ENCODE peak calls at places on chromosomes 7 and 10, in seven cellular contexts. G, U, L, K, N, T and H are unnamed samples.

GRCh38 chr7:17236161-17236560 is 62.3 kb upstream of the AHR start:
- DNase-seq in U (no peak), N (no peak), G (no peak), T (no peak), K (no peak), L (no peak), H (no peak)

GRCh38 chr7:76294344-76295024 is 8.0 kb upstream of the HSPB1 start:
- DNase-seq in L (peak; percentile 94), G (peak; percentile 97), T (peak; percentile 95), U (no peak), K (peak; percentile 98), N (peak; percentile 92), H (no peak)

GRCh38 chr10:96767611-96768010 is 47.3 kb upstream of the PIK3AP1 start:
- DNase-seq in T (no peak), L (no peak), K (no peak), U (no peak), G (no peak), N (no peak), H (no peak)

GRCh38 chr7:155877167-155877566 is 64.9 kb upstream of the SHH start:
- DNase-seq in G (no peak), T (no peak), N (no peak), L (no peak), K (no peak), U (no peak), H (no peak)

GRCh38 chr10:48523820-48524758 is 80.8 kb downstream of the ARHGAP22 start:
- DNase-seq in T (no peak), N (peak; percentile 75), K (no peak), L (peak; percentile 89), U (no peak), G (no peak), H (peak; percentile 57)

GRCh38 chr10:84008878-84009277 is 130.4 kb upstream of the GHITM start:
- DNase-seq in L (peak; percentile 22), G (no peak), T (no peak), U (no peak), K (no peak), N (peak; percentile 73), H (no peak)

GRCh38 chr10:89278034-89278535 is 23.8 kb upstream of the IFIT2 start:
- DNase-seq in K (peak; percentile 84), L (no peak), T (peak; percentile 36), N (no peak), G (peak; percentile 82), U (no peak), H (peak; percentile 33)

GRCh38 chr7:12794722-12795302 is 107.4 kb downstream of the ARL4A start:
- DNase-seq in T (no peak), N (no peak), G (no peak), K (no peak), U (no peak), L (no peak), H (no peak)

GRCh38 chr10:110268442-110268841 is 36.3 kb downstream of the SMNDC1 start:
- DNase-seq in U (no peak), T (no peak), G (peak; percentile 50), L (no peak), K (peak; percentile 28), N (no peak), H (no peak)

GRCh38 chr10:129501652-129502436 is 34.8 kb downstream of the MGMT start:
- DNase-seq in K (no peak), T (no peak), L (no peak), N (no peak), U (no peak), G (no peak), H (no peak)

GRCh38 chr7:72249106-72249505 is 163.0 kb downstream of the CALN1 start:
- DNase-seq in T (no peak), U (no peak), G (no peak), L (no peak), K (no peak), N (no peak), H (no peak)

GRCh38 chr10:98154076-98154475 is 19.6 kb downstream of the R3HCC1L start:
- DNase-seq in G (no peak), L (no peak), U (no peak), N (no peak), T (no peak), K (no peak), H (no peak)

GRCh38 chr10:12566161-12567115 is 217.1 kb downstream of the CAMK1D start:
- DNase-seq in U (no peak), K (peak; percentile 18), G (peak; percentile 9), T (no peak), N (no peak), L (no peak), H (no peak)

GRCh38 chr10:5445006-5445405 is 32.6 kb downstream of the NET1 start:
- DNase-seq in N (no peak), G (no peak), T (no peak), U (no peak), L (no peak), K (no peak), H (no peak)
- H3K4me1 ChIP-seq in N (peaks cover 27% of the 10 kb centered on the region), G (peaks cover 3% of the 10 kb centered on the region), T (peaks cover 44% of the 10 kb centered on the region), U (peaks cover 25% of the 10 kb centered on the region), L (peaks cover 17% of the 10 kb centered on the region), K (peaks cover 24% of the 10 kb centered on the region), H (peaks cover 23% of the 10 kb centered on the region)

GRCh38 chr10:91208645-91209044 is 11.8 kb upstream of the PCGF5 start:
- DNase-seq in T (no peak), U (no peak), G (no peak), N (peak; percentile 25), L (no peak), K (no peak), H (no peak)
- H3K4me1 ChIP-seq in T (peaks cover 49% of the 10 kb centered on the region), U (peaks cover 41% of the 10 kb centered on the region), G (no peaks in the 10 kb centered on the region), N (peaks cover 27% of the 10 kb centered on the region), L (peaks cover 8% of the 10 kb centered on the region), K (peaks cover 9% of the 10 kb centered on the region), H (no peaks in the 10 kb centered on the region)

GRCh38 chr7:107951172-107951787 is 51.7 kb downstream of the LAMB1 start:
- DNase-seq in L (peak; percentile 52), N (no peak), U (no peak), T (no peak), G (no peak), K (no peak), H (no peak)

GRCh38 chr7:107951896-107952295 is 51.1 kb downstream of the LAMB1 start:
- DNase-seq in N (no peak), U (no peak), L (peak; percentile 43), T (no peak), G (no peak), K (no peak), H (no peak)

GRCh38 chr7:107953265-107953923 is 49.6 kb downstream of the LAMB1 start:
- DNase-seq in K (no peak), N (no peak), L (no peak), U (no peak), T (no peak), G (no peak), H (no peak)

GRCh38 chr7:107955394-107955793 is 47.6 kb downstream of the LAMB1 start:
- DNase-seq in L (no peak), U (no peak), N (no peak), G (no peak), T (no peak), K (no peak), H (no peak)

GRCh38 chr7:107953924-107954303 is 49.0 kb downstream of the LAMB1 start:
- DNase-seq in L (no peak), G (no peak), U (no peak), T (no peak), K (no peak), N (no peak), H (peak; percentile 72)
- H3K4me1 ChIP-seq in L (peaks cover 21% of the 10 kb centered on the region), G (peaks cover 4% of the 10 kb centered on the region), U (no peaks in the 10 kb centered on the region), T (peaks cover 52% of the 10 kb centered on the region), K (peaks cover 46% of the 10 kb centered on the region), N (peaks cover 24% of the 10 kb centered on the region), H (peaks cover 70% of the 10 kb centered on the region)

GRCh38 chr10:104332243-104333036 is 5.8 kb downstream of the ITPRIP start:
- DNase-seq in T (no peak), U (peak; percentile 23), L (no peak), G (no peak), K (no peak), N (no peak), H (no peak)
- H3K4me1 ChIP-seq in T (peaks cover 93% of the 10 kb centered on the region), U (peaks cover 90% of the 10 kb centered on the region), L (peaks cover 99% of the 10 kb centered on the region), G (peaks cover 51% of the 10 kb centered on the region), K (peaks cover 58% of the 10 kb centered on the region), N (peaks cover 97% of the 10 kb centered on the region), H (peaks cover 36% of the 10 kb centered on the region)

GRCh38 chr7:2248984-2249694 is 7.1 kb downstream of the NUDT1 start:
- DNase-seq in U (no peak), K (peak; percentile 67), N (peak; percentile 52), L (no peak), T (no peak), G (peak; percentile 64), H (no peak)

GRCh38 chr7:2244404-2244803 is 2.4 kb downstream of the NUDT1 start:
- DNase-seq in G (no peak), T (no peak), L (no peak), U (no peak), K (no peak), N (no peak), H (no peak)

GRCh38 chr7:2249744-2250323 is 7.8 kb downstream of the NUDT1 start:
- DNase-seq in T (no peak), K (no peak), G (no peak), L (no peak), N (no peak), U (no peak), H (no peak)

GRCh38 chr7:2245883-2246679 is 4.1 kb downstream of the NUDT1 start:
- DNase-seq in L (peak; percentile 37), K (peak; percentile 33), G (no peak), U (no peak), T (no peak), N (no peak), H (no peak)

DNA sequence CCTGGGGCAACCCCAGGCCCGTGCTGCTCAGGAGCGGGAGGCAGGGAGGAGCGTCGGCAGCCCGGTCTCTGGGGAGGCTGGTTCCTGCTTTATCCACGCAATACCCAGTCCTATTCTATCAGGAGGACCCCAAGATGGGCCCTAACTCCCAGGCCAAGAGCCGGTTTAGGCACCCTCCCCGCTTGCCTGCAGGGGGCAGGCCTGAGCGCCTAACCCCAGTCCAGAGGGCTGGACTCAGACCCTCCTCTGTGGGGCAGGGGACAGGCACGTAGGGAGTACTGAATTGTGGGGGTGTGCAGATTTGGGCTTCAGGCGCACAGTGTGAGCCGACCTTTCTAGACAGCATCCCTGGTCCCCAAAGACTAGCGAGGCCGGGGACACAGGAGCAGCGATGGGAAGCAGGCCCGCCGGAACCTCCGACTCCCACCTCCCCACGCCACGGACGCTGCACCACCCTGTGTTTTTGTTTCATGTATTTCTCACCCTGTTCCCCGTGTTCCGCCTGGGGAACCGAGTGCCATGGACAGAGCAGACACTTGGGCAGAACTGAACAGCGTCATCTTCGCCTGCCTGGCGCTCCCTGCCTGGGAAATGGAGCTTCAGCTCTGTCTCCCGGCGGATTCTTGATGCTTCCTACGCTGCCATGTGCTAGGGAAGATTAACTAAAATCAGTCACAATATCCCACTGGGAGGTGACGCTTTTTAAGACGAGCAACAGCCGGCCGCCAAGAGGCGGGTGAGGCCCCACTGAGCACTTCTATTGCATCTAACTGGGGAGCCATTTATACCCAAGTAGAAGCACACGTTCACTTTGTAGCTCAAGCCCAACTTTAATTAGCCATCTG is 5.3 kb downstream of the NUDT1 start:
- DNase-seq in N (peak; percentile 83), U (no peak), G (no peak), T (no peak), K (no peak), L (peak; percentile 83), H (peak; percentile 65)
- H3K4me1 ChIP-seq in N (peaks cover 12% of the 10 kb centered on the region), U (peaks cover 18% of the 10 kb centered on the region), G (no peaks in the 10 kb centered on the region), T (peaks cover 23% of the 10 kb centered on the region), K (peaks cover 8% of the 10 kb centered on the region), L (peaks cover 33% of the 10 kb centered on the region), H (peaks cover 5% of the 10 kb centered on the region)

DNA sequence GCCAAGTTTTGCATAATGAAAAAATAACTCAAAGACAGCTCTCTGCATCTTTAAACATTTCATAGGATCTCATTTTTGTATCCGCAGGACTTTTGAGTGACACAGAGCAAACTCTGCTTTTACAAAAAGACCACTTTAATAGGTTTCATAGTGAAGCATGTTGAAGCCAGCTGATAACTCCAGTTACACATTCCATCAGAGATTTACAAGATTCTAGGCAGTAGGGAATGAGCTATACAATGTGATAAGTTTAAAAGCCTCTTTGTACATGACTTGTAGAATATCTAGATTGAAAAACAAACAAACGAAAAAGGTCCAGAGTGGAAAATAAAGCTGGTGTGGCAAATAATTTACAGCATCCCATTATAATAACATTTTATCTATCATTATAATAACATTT is 2.2 kb downstream of the PRKG1 start:
- DNase-seq in T (no peak), G (no peak), K (no peak), U (no peak), N (no peak), L (no peak), H (no peak)
- H3K4me1 ChIP-seq in T (peaks cover 50% of the 10 kb centered on the region), G (no peaks in the 10 kb centered on the region), K (peaks cover 13% of the 10 kb centered on the region), U (peaks cover 8% of the 10 kb centered on the region), N (peaks cover 49% of the 10 kb centered on the region), L (peaks cover 12% of the 10 kb centered on the region), H (peaks cover 5% of the 10 kb centered on the region)